ENCODE peak calls at places on chromosomes 11 and 22, in eight cellular contexts. B is transverse colon, I is heart left ventricle, T is IMR-90, F is esophagus muscularis mucosa, G is body of pancreas, L is HCT116, S is tibial nerve. V is an unnamed sample.

GRCh38 chr11:128240546-128240945 is 346.8 kb downstream of the ETS1 start:
- DNase-seq in S (no peak), T (peak; percentile 43), F (no peak), B (no peak), G (no peak), I (no peak), L (no peak), V (no peak)

GRCh38 chr22:39234157-39234793 is 10.5 kb downstream of the PDGFB start:
- DNase-seq in G (no peak), I (peak; percentile 95), S (no peak), T (no peak), L (no peak), B (no peak), F (no peak), V (peak; percentile 48)

GRCh38 chr11:2404735-2405196 is 4.2 kb downstream of the TSSC4 start:
- DNase-seq in G (no peak), F (no peak), S (no peak), T (no peak), I (no peak), B (no peak), L (no peak), V (no peak)

GRCh38 chr11:64649304-64649703 is 58.3 kb downstream of the SLC22A12 start:
- DNase-seq in S (no peak), T (no peak), I (no peak), B (no peak), F (no peak), L (peak; percentile 24), G (peak; percentile 60), V (peak; percentile 50)

GRCh38 chr11:125372088-125372487 is 124.0 kb downstream of the FEZ1 start:
- DNase-seq in L (no peak), T (no peak), I (peak; percentile 4), G (no peak), B (no peak), S (no peak), F (no peak), V (no peak)

GRCh38 chr22:36286096-36286957 is 33.4 kb downstream of the APOL1 start:
- DNase-seq in F (peak; percentile 96), G (peak; percentile 74), B (peak; percentile 75), I (peak; percentile 75), T (peak; percentile 72), S (peak; percentile 74), L (peak; percentile 18), V (peak; percentile 88)

GRCh38 chr11:35214792-35215193 is 75.8 kb downstream of the CD44 start:
- DNase-seq in T (peak; percentile 97), L (peak; percentile 74), I (no peak), B (no peak), G (no peak), S (no peak), F (no peak), V (no peak)

GRCh38 chr11:111452146-111452545 is 60.0 kb downstream of the BTG4 start:
- DNase-seq in B (no peak), F (no peak), I (no peak), G (no peak), S (no peak), T (peak; percentile 82), L (no peak), V (no peak)

GRCh38 chr22:32202539-32203180 is 2.2 kb downstream of the RFPL2 start:
- DNase-seq in G (peak; percentile 73), I (peak; percentile 57), T (peak; percentile 22), S (no peak), B (peak; percentile 71), L (peak; percentile 50), F (peak; percentile 82), V (peak; percentile 48)

GRCh38 chr11:118682372-118682771 is 2.9 kb upstream of the TREH start:
- DNase-seq in I (no peak), L (no peak), G (no peak), B (no peak), S (no peak), F (no peak), T (no peak), V (no peak)

GRCh38 chr11:118674094-118674460 is 5.4 kb downstream of the TREH start:
- DNase-seq in B (no peak), I (no peak), F (no peak), L (no peak), T (no peak), G (no peak), S (no peak), V (no peak)

GRCh38 chr11:118677977-118678376 is 1.5 kb downstream of the TREH start:
- DNase-seq in L (no peak), I (no peak), T (no peak), F (no peak), G (no peak), S (no peak), B (no peak), V (no peak)

GRCh38 chr11:118684187-118684586 is 4.7 kb upstream of the TREH start:
- DNase-seq in G (no peak), F (no peak), B (no peak), T (no peak), L (no peak), I (no peak), S (no peak), V (no peak)

DNA sequence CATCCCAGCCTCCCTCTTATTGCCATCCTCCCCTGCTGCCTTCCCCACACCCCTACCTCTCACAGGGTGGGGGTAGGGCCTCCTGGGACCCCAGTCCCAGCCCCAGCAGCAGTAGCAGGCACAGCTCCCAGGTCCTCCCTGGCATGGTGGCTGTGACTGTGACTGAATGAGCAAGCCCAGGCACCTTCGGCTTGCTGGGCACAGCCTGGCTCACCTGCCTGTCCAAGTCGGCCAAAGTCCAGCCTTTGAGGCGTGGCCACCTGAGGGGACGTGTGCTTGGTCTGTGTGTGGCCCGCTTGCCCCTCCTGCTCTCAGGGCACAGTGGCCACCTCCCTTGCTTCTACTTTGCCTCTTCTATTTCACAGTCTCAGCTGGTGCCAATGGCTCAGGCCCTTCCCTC is at the start of gene TREH:
- DNase-seq in F (no peak), S (no peak), I (no peak), L (no peak), G (peak; percentile 93), B (peak; percentile 76), T (no peak), V (no peak)
- TF ChIP-seq POLR2A in F (no peak), S (no peak), I (no peak), L (no peak), G (peak; percentile 12), B (peak; percentile 32), T (no peak), V (no peak)

DNA sequence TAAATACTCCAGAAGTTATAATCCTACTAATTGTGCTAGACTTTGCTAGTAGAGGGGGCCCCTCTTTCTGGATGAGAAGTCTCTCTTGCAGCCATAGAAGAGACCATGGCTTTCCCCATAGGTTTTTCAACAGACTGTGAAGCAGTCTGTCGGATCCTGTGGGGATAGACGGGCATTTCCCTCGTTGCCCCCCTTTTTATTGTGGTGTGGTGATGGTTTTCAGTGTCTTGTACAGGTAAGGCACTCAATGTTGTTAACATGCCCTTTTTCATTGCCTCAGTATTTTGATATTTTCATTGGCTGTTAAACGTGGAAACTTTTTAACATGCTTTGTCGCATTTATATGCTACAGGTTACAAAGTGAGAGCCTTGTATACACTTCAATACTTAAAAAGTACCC is 16.4 kb upstream of the GAS2L1 start:
- DNase-seq in T (no peak), L (no peak), F (no peak), B (no peak), S (no peak), I (no peak), G (no peak), V (no peak)
- TF ChIP-seq POLR2A in T (no peak), L (no peak), F (no peak), B (no peak), S (no peak), I (no peak), G (no peak), V (no peak)

GRCh38 chr11:86116386-86116726 is 47.5 kb upstream of the PICALM start:
- DNase-seq in I (no peak), L (no peak), S (no peak), F (no peak), G (no peak), T (peak; percentile 98), B (no peak), V (no peak)
- TF ChIP-seq POLR2A in I (no peak), L (no peak), S (no peak), F (no peak), G (no peak), T (peak; percentile 30), B (no peak), V (no peak)

GRCh38 chr11:126416542-126417090 is 61.1 kb downstream of the ST3GAL4 start:
- DNase-seq in T (peak; percentile 68), I (peak; percentile 93), B (peak; percentile 90), L (no peak), G (peak; percentile 88), S (peak; percentile 80), F (peak; percentile 95), V (peak; percentile 94)
- TF ChIP-seq POLR2A in T (no peak), I (no peak), B (peak; percentile 38), L (no peak), G (no peak), S (no peak), F (no peak), V (no peak)

GRCh38 chr11:33474866-33475265 is 217.7 kb downstream of the HIPK3 start:
- DNase-seq in F (no peak), B (no peak), S (no peak), G (no peak), L (no peak), T (no peak), I (no peak), V (no peak)

GRCh38 chr11:33478111-33478573 is 221.0 kb downstream of the HIPK3 start:
- DNase-seq in S (no peak), B (no peak), T (no peak), F (no peak), I (no peak), G (peak; percentile 6), L (no peak), V (no peak)

GRCh38 chr11:33479216-33479615 is 221.4 kb downstream of the C11orf91 start:
- DNase-seq in I (no peak), S (no peak), G (no peak), T (no peak), B (no peak), F (no peak), L (no peak), V (no peak)

GRCh38 chr11:33475999-33476398 is 218.8 kb downstream of the HIPK3 start:
- DNase-seq in B (no peak), L (no peak), T (peak; percentile 57), F (no peak), S (no peak), G (peak; percentile 45), I (no peak), V (peak; percentile 54)

DNA sequence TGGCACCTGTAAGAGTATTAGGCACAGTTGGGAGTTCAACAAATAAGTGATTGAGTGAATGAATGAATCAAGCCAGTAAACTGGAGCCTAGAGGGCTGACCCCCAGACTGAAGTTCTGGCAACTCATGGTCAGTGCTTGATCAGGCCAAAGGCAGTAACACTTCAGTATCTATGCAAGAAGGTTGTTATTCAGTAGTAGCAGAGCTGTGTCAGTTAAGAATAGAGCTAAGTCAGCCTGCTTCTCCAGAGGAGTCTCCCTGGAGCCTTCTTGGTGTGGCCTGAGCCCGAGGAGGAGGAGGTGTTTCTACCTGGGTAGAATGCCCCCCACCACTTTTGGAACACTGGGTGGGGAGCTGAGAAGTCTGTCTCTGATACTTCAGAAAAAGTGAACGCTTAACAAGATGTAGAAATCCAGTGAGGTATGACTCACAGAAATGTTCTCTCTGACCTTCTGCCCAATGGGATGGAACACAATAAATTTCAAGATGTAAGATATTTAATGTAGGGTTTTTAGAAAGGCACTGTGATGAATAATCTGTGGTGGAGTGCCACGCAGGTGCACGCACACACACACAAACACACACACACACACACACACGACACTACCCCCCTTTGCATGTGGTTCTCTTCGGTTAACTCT is 219.9 kb downstream of the HIPK3 start:
- DNase-seq in I (no peak), L (no peak), S (no peak), T (peak; percentile 50), B (no peak), G (no peak), F (no peak), V (no peak)
- TF ChIP-seq POLR2A in I (no peak), L (no peak), S (no peak), T (no peak), B (no peak), G (no peak), F (no peak), V (no peak)

V was measured in testis.